ENCODE peak calls at places on chromosomes 1 and 21, in eight cellular contexts. D is heart left ventricle; E is adrenal gland; H is heart right ventricle; S is CD8-positive, alpha-beta T cell; N is fibroblast of the aortic adventitia; I is suprapubic skin; Z is GM06990. X is an unnamed sample.

GRCh38 chr1:60374537-60374936 is 301.0 kb upstream of the C1orf87 start:
- DNase-seq in D (no peak), E (no peak), H (no peak), S (no peak), N (no peak), I (no peak), Z (no peak), X (no peak)

GRCh38 chr1:16900771-16901170 is 5.0 kb downstream of the RNU1-2 start:
- DNase-seq in D (no peak), E (no peak), H (no peak), S (no peak), N (no peak), I (no peak), Z (no peak), X (no peak)

GRCh38 chr1:111660204-111661150 is 40.9 kb downstream of the RAP1A start:
- DNase-seq in D (no peak), E (no peak), H (no peak), S (no peak), N (peak), I (no peak), Z (no peak), X (no peak)

GRCh38 chr1:25559031-25559430 is 15.6 kb downstream of the LDLRAP1 start:
- DNase-seq in D (no peak), E (no peak), H (no peak), S (no peak), N (no peak), I (no peak), Z (no peak), X (no peak)

GRCh38 chr1:212271234-212271633 is 14.0 kb upstream of the PPP2R5A start:
- DNase-seq in D (no peak), E (no peak), H (no peak), S (no peak), N (no peak), I (no peak), Z (no peak), X (no peak)

GRCh38 chr1:54543729-54544496 is 4.1 kb upstream of the ACOT11 start:
- DNase-seq in D (no peak), E (no peak), H (no peak), S (no peak), N (peak), I (peak), Z (no peak), X (peak)

GRCh38 chr1:54152696-54153095 is at the start of gene CDCP2:
- DNase-seq in D (no peak), E (no peak), H (no peak), S (no peak), N (no peak), I (no peak), Z (no peak), X (no peak)

GRCh38 chr1:56060901-56061300 is 518.5 kb downstream of the PLPP3 start:
- DNase-seq in D (no peak), E (no peak), H (no peak), S (no peak), N (no peak), I (no peak), Z (no peak), X (no peak)

GRCh38 chr1:8880068-8880676 is 1.7 kb upstream of the ENO1 start:
- DNase-seq in D (no peak), E (peak), H (peak), S (no peak), N (peak), I (no peak), Z (no peak), X (peak)

GRCh38 chr1:162285149-162285561 is 91.5 kb downstream of the SPATA46 start:
- DNase-seq in D (peak), E (peak), H (peak), S (no peak), N (no peak), I (no peak), Z (no peak), X (no peak)

GRCh38 chr1:206785366-206785765 is 13.1 kb upstream of the IL10 start:
- DNase-seq in D (no peak), E (no peak), H (no peak), S (no peak), N (no peak), I (no peak), Z (no peak), X (no peak)

GRCh38 chr1:221118938-221119320 is 239.7 kb downstream of the HLX start:
- DNase-seq in D (no peak), E (no peak), H (no peak), S (no peak), N (no peak), I (no peak), Z (no peak), X (no peak)

GRCh38 chr1:3417082-3417728 is 37.3 kb upstream of the ARHGEF16 start:
- DNase-seq in D (no peak), E (no peak), H (no peak), S (no peak), N (no peak), I (no peak), Z (no peak), X (no peak)
- TF ChIP-seq CTCF in D (peak), E (no peak), H (no peak), S (no peak), N (peak), I (no peak), Z (peak), X (peak)

GRCh38 chr1:223001653-223002634 is 141.1 kb downstream of the TLR5 start:
- DNase-seq in D (no peak), E (no peak), H (no peak), S (no peak), N (peak), I (no peak), Z (no peak), X (no peak)
- TF ChIP-seq CTCF in D (no peak), E (peak), H (no peak), S (no peak), N (peak), I (no peak), Z (no peak), X (peak)

GRCh38 chr21:35441868-35442582 is 392.9 kb upstream of the RUNX1 start:
- DNase-seq in D (no peak), E (no peak), H (no peak), S (no peak), N (no peak), I (no peak), Z (no peak), X (no peak)
- TF ChIP-seq CTCF in D (no peak), E (no peak), H (no peak), S (no peak), N (no peak), I (no peak), Z (no peak), X (peak)

GRCh38 chr1:227219715-227220292 is 98.5 kb downstream of the CDC42BPA start:
- DNase-seq in D (no peak), E (no peak), H (no peak), S (no peak), N (no peak), I (no peak), Z (no peak), X (no peak)
- TF ChIP-seq CTCF in D (peak), E (no peak), H (peak), S (no peak), N (no peak), I (no peak), Z (no peak), X (no peak)

GRCh38 chr1:3531928-3532327 is 77.5 kb downstream of the ARHGEF16 start:
- DNase-seq in D (no peak), E (no peak), H (peak), S (no peak), N (no peak), I (no peak), Z (no peak), X (no peak)

GRCh38 chr1:3529099-3529729 is 74.7 kb downstream of the ARHGEF16 start:
- DNase-seq in D (peak), E (no peak), H (peak), S (no peak), N (no peak), I (no peak), Z (no peak), X (no peak)

GRCh38 chr1:3527774-3528173 is 73.3 kb downstream of the ARHGEF16 start:
- DNase-seq in D (no peak), E (no peak), H (no peak), S (no peak), N (no peak), I (no peak), Z (no peak), X (no peak)

GRCh38 chr1:3530931-3531818 is 76.7 kb downstream of the ARHGEF16 start:
- DNase-seq in D (peak), E (peak), H (peak), S (peak), N (peak), I (no peak), Z (no peak), X (peak)

DNA sequence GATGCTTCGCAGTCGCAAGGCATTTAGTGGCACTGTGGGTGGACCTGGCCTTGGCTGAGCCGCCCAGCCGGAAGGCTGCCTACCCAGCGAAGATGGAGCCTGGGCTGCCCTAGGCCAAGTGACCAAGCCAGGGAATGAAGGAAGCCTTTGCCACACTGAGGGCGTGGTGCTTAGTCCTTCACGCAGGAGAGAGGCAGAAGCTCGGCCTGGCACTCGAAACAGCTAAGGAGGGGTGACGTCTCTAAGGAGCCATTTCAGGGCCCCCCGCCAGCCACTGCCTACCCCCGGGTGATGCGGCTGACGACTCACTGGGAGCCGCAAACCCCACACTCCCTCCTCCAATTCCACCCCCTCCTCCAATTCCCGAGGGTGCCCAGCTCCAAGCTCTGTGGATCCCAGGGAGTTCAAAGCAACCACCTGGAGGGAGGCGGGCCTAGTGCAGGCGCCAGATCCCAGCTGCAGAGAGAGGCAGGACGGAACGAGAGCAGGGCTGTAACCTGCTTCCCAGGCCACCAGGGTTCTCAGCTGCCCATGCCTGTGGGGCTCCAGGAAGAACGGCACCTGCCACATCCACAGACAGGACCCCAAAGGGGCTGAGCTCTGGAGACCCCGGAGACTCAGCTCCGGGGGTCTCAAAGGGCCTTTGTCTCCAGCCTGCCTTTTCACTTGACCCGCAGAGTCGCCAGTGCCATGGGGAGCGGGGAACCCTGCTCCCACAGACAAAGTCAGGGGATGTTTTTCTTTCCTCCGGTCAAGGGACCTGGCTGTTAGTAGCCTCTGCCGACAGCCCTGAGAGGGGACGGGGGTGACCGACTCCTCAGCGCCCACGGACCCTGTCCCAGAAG is 75.8 kb downstream of the ARHGEF16 start:
- DNase-seq in D (no peak), E (no peak), H (no peak), S (no peak), N (peak), I (no peak), Z (no peak), X (no peak)
- TF ChIP-seq CTCF in D (no peak), E (no peak), H (no peak), S (no peak), N (peak), I (peak), Z (no peak), X (peak)